ENCODE peak calls at places on chromosomes 12 and 14, in eight cellular contexts. U is neural progenitor cell; H is DMS79 treated with DMSO at 0.1 percent for 48 hours; Z is pulmonary artery endothelial cell; G is activated T-helper 9 cell treated with anti-CD3 and anti-CD28 coated beads, Interleukin-2, amount 50 U/mL, for 16 hours; T is NCI-H69; M is MCF 10A; L is NCI-H446. V is an unnamed sample.
A peak's percentile ranks its signal among the peaks of the same experiment; 100 is the strongest.

GRCh38 chr12:110733089-110733715 is 9.5 kb downstream of the PPP1CC start:
- DNase-seq in G (no peak), T (no peak), H (no peak), L (peak; percentile 24), M (peak; percentile 66), U (no peak), Z (no peak), V (no peak)

GRCh38 chr12:121202407-121203355 is 7.2 kb upstream of the P2RX4 start:
- DNase-seq in H (no peak), U (no peak), L (no peak), G (no peak), Z (no peak), M (no peak), T (peak; percentile 96), V (no peak)

GRCh38 chr12:68177562-68177961 is 18.0 kb upstream of the IFNG start:
- DNase-seq in H (no peak), L (no peak), U (peak; percentile 13), M (no peak), G (no peak), Z (no peak), T (peak; percentile 3), V (no peak)

GRCh38 chr12:70106347-70106746 is 136.9 kb upstream of the CNOT2 start:
- DNase-seq in L (no peak), M (no peak), T (peak; percentile 63), U (no peak), Z (no peak), H (no peak), G (no peak), V (no peak)

GRCh38 chr12:65313704-65314317 is 35.3 kb downstream of the MSRB3 start:
- DNase-seq in G (no peak), L (peak; percentile 15), H (no peak), U (peak; percentile 10), T (peak; percentile 23), M (peak; percentile 52), Z (no peak), V (no peak)

GRCh38 chr12:12083688-12084087 is 12.9 kb downstream of the BCL2L14 start:
- DNase-seq in Z (no peak), G (no peak), H (no peak), U (no peak), T (no peak), L (no peak), M (no peak), V (no peak)

GRCh38 chr12:12357697-12358476 is 1.0 kb downstream of the BORCS5 start:
- DNase-seq in T (peak; percentile 45), L (peak; percentile 81), H (peak; percentile 85), U (no peak), Z (no peak), G (no peak), M (no peak), V (no peak)

GRCh38 chr12:128298091-128298490 is 31.1 kb downstream of the TMEM132C start:
- DNase-seq in U (peak; percentile 70), L (no peak), Z (no peak), G (no peak), T (peak; percentile 74), H (no peak), M (no peak), V (no peak)

GRCh38 chr12:118763239-118763638 is 218.1 kb upstream of the SRRM4 start:
- DNase-seq in U (no peak), H (no peak), G (no peak), L (no peak), Z (no peak), T (no peak), M (no peak), V (no peak)

GRCh38 chr14:65210118-65210826 is 108.0 kb upstream of the MAX start:
- DNase-seq in M (no peak), Z (no peak), U (no peak), L (no peak), H (no peak), G (no peak), T (no peak), V (no peak)

V was measured in sciatic nerve.